ENCODE peak calls at places on chromosomes 13 and 19, in four cellular contexts. A, L, E and V are unnamed samples. For H3K4me1, the result is how much of the 10 kb centered on the place peaks cover.

GRCh38 chr13:41605319-41606285 is 148.3 kb downstream of the RGCC start:
- DNase-seq in A (no peak), L (peak), E (no peak), V (no peak)

GRCh38 chr13:51425410-51426042 is 27.3 kb downstream of the INTS6 start:
- DNase-seq in A (peak), L (no peak), E (no peak), V (no peak)

GRCh38 chr19:21835429-21835809 is 563 bp downstream of the ZNF43 start:
- DNase-seq in A (no peak), L (no peak), E (peak), V (peak)

GRCh38 chr19:55437410-55437809 is 5.7 kb downstream of the SHISA7 start:
- DNase-seq in A (peak), L (peak), E (peak), V (peak)

GRCh38 chr13:91357613-91358383 is 10.3 kb downstream of the MIR17HG start:
- DNase-seq in A (no peak), L (no peak), E (no peak), V (no peak)

GRCh38 chr13:113976711-113977684 is 3.1 kb upstream of the C13orf46 start:
- DNase-seq in A (peak), L (no peak), E (peak), V (no peak)

GRCh38 chr19:14073925-14074838 is 1.6 kb downstream of the MISP3 start:
- DNase-seq in A (no peak), L (no peak), E (no peak), V (no peak)

GRCh38 chr13:71672527-71672926 is 194.5 kb downstream of the DACH1 start:
- DNase-seq in A (peak), L (no peak), E (no peak), V (no peak)

GRCh38 chr13:24124789-24125476 is 35.6 kb upstream of the SPATA13 start:
- DNase-seq in A (no peak), L (no peak), E (no peak), V (no peak)

GRCh38 chr19:16957151-16957662 is 68.4 kb downstream of the F2RL3 start:
- DNase-seq in A (peak), L (no peak), E (no peak), V (no peak)

GRCh38 chr19:36060430-36060829 is 5.7 kb downstream of the WDR62 start:
- DNase-seq in A (peak), L (no peak), E (no peak), V (peak)

GRCh38 chr19:13865578-13866462 is 11.1 kb upstream of the NANOS3 start:
- DNase-seq in A (peak), L (no peak), E (no peak), V (no peak)

GRCh38 chr13:40187324-40187795 is 479.1 kb downstream of the FOXO1 start:
- DNase-seq in A (no peak), L (no peak), E (no peak), V (no peak)

GRCh38 chr13:51780099-51780498 is 23.9 kb downstream of the DHRS12 start:
- DNase-seq in A (no peak), L (no peak), E (no peak), V (no peak)

GRCh38 chr13:108915095-108915633 is 285.8 kb downstream of the MYO16 start:
- DNase-seq in A (peak), L (peak), E (no peak), V (no peak)

GRCh38 chr13:77176350-77176749 is 149.4 kb upstream of the FBXL3 start:
- DNase-seq in A (peak), L (peak), E (no peak), V (no peak)
- H3K27ac ChIP-seq in A (no peak), L (no peak), E (no peak), V (no peak)

GRCh38 chr13:99702687-99703319 is 201.5 kb downstream of the TM9SF2 start:
- DNase-seq in A (no peak), L (no peak), E (no peak), V (no peak)
- H3K4me1 ChIP-seq in A (under half), L (under half), E (under half), V (under half)

DNA sequence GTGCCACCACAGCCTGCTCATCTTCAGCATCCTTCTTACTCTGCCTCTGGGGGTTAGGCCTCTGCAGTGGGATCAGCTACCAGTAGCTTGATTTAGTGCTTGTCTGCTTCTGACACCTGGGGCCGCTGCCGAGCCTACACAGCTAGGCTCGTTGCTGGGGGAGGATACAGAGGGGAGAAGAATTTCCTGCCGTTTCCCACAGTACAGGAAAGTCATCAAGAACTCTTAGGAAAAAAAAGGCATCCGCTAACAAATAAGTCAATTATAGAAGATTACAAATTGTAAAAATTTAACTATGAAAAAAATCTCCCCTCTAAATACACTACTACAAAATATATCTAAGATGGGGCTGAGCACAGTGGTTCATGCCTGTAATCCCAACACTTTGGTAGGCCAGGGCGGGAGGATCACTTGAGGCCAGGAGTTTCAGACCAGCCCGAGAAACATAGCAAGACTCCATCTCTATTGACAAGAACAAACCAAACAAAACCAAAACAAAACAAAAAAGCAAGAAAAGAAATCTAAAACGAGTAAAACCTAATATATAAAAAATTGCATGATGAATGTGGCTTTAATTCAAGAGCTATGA is 26.7 kb downstream of the LATS2 start:
- DNase-seq in A (peak), L (no peak), E (no peak), V (peak)
- TF ChIP-seq CTCF in A (peak), L (no peak), E (no peak), V (peak)

GRCh38 chr13:110617326-110618072 is 2.2 kb downstream of the NAXD start:
- DNase-seq in A (peak), L (peak), E (no peak), V (peak)
- H3K27ac ChIP-seq in A (no peak), L (peak), E (peak), V (peak)

DNA sequence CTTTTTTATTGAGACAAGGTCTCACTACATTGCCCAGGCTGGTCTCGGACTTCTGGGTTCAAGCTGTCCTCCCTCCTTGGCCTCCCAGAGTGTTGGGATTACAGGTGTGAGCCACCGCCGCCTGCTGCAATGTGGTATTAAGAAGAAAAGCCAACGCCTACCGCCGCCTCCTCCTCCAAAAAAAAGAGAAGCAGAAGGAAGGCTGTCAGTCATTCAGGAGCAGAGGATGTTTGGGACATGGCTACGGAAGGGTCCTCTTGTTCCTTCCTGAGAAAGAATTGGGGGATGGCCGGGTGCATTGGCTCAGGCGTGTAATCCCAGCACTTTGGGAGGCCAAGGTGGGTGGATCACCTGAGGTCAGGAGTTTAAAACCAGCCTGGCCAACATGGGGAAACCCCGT is 1.2 kb downstream of the PPP1R37 start:
- DNase-seq in A (no peak), L (no peak), E (no peak), V (no peak)
- H3K4me1 ChIP-seq in A (under half), L (half or more), E (under half), V (half or more)